ENCODE peak calls at places on chromosomes 2 and 18, in seven cellular contexts. Y is pancreas, J is kidney, G is heart right ventricle, U is PC-3, I is HCT116, H is OCI-LY7. Z is an unnamed sample.

GRCh38 chr2:75155115-75155514 is 44.2 kb downstream of the TACR1 start:
- DNase-seq in U (no peak), J (no peak), G (no peak), I (no peak), H (no peak), Y (no peak), Z (no peak)

GRCh38 chr2:26724004-26724750 is 31.7 kb downstream of the KCNK3 start:
- DNase-seq in I (peak; percentile 93), Y (peak; percentile 76), U (peak; percentile 84), H (no peak), J (peak; percentile 92), G (peak; percentile 64), Z (no peak)

GRCh38 chr18:57901819-57902600 is 98.9 kb upstream of the ATP8B1 start:
- DNase-seq in J (no peak), I (no peak), U (no peak), Y (no peak), H (no peak), G (no peak), Z (peak; percentile 26)

GRCh38 chr18:36262971-36263370 is 34.5 kb upstream of the FHOD3 start:
- DNase-seq in Y (no peak), G (no peak), U (no peak), I (no peak), H (no peak), J (no peak), Z (no peak)

GRCh38 chr2:177396630-177397460 is 4.3 kb downstream of the AGPS start:
- DNase-seq in G (no peak), H (no peak), J (no peak), Y (no peak), U (peak; percentile 89), I (no peak), Z (no peak)

GRCh38 chr2:1739961-1740713 is 4.2 kb downstream of the PXDN start:
- DNase-seq in I (no peak), J (peak; percentile 51), U (no peak), G (no peak), Y (no peak), H (no peak), Z (no peak)

GRCh38 chr2:31475692-31476091 is 61.1 kb upstream of the XDH start:
- DNase-seq in H (no peak), I (no peak), Y (no peak), U (no peak), G (no peak), J (no peak), Z (no peak)

GRCh38 chr2:54669677-54670484 is 53.6 kb upstream of the EML6 start:
- DNase-seq in Y (peak; percentile 52), I (no peak), U (peak; percentile 55), G (no peak), H (no peak), J (no peak), Z (no peak)

GRCh38 chr2:1550658-1551316 is 137.5 kb downstream of the TPO start:
- DNase-seq in G (peak; percentile 47), J (peak; percentile 83), H (peak; percentile 55), U (peak; percentile 73), Y (peak; percentile 33), I (peak; percentile 18), Z (peak; percentile 80)

GRCh38 chr18:36127866-36128845 is 984 bp downstream of the SLC39A6 start:
- DNase-seq in J (peak; percentile 71), I (no peak), H (no peak), G (peak; percentile 14), U (peak; percentile 5), Y (peak; percentile 20), Z (peak; percentile 45)

GRCh38 chr2:233217892-233218377 is 33.5 kb upstream of the ATG16L1 start:
- DNase-seq in Y (no peak), U (no peak), G (no peak), H (no peak), I (no peak), J (no peak), Z (peak; percentile 58)

GRCh38 chr2:223050900-223051299 is 1.1 kb upstream of the KCNE4 start:
- DNase-seq in G (peak; percentile 35), I (no peak), U (no peak), Y (no peak), J (no peak), H (no peak), Z (peak; percentile 58)

GRCh38 chr2:178650554-178650953 is 156.7 kb downstream of the TTN start:
- DNase-seq in H (no peak), Y (no peak), J (no peak), G (no peak), U (no peak), I (no peak), Z (no peak)

GRCh38 chr2:25808006-25808383 is 70.3 kb downstream of the ASXL2 start:
- DNase-seq in H (no peak), G (no peak), I (no peak), Y (no peak), U (peak; percentile 51), J (no peak), Z (no peak)

GRCh38 chr2:8268172-8268783 is 413.6 kb upstream of the ID2 start:
- DNase-seq in I (no peak), U (no peak), Y (no peak), J (no peak), H (no peak), G (peak; percentile 33), Z (peak; percentile 17)

GRCh38 chr2:194545978-194546377 is 1111.0 kb upstream of the SLC39A10 start:
- DNase-seq in Y (no peak), H (peak; percentile 4), J (no peak), I (peak; percentile 2), G (no peak), U (peak; percentile 47), Z (no peak)

GRCh38 chr2:28721601-28722191 is 29.9 kb upstream of the PPP1CB start:
- DNase-seq in H (no peak), G (no peak), U (no peak), J (no peak), Y (no peak), I (no peak), Z (no peak)

GRCh38 chr2:21251216-21251971 is 127.6 kb downstream of the TDRD15 start:
- DNase-seq in I (no peak), H (no peak), U (no peak), Y (no peak), J (no peak), G (no peak), Z (no peak)

GRCh38 chr2:194999771-195000170 is 657.3 kb upstream of the SLC39A10 start:
- DNase-seq in U (no peak), G (no peak), J (no peak), Y (no peak), I (no peak), H (no peak), Z (no peak)

GRCh38 chr2:189022002-189022401 is 47.8 kb downstream of the COL3A1 start:
- DNase-seq in I (no peak), J (no peak), Y (no peak), G (peak; percentile 36), U (peak; percentile 17), H (no peak), Z (peak; percentile 95)

GRCh38 chr18:76505611-76506010 is 10.6 kb upstream of the ZNF516 start:
- DNase-seq in H (no peak), G (no peak), Y (no peak), I (no peak), J (no peak), U (no peak), Z (no peak)

GRCh38 chr2:204180671-204181070 is 244.1 kb downstream of the ICOS start:
- DNase-seq in J (no peak), U (no peak), Y (no peak), H (no peak), G (no peak), I (no peak), Z (no peak)
- TF ChIP-seq CTCF in J (no peak), U (no peak), Y (no peak), H (no peak), G (no peak), I (no peak), Z (no peak)

GRCh38 chr2:215535726-215536125 is 99.9 kb upstream of the FN1 start:
- DNase-seq in I (no peak), H (no peak), J (no peak), U (peak; percentile 61), Y (no peak), G (no peak), Z (no peak)

GRCh38 chr2:215537621-215538020 is 101.8 kb upstream of the FN1 start:
- DNase-seq in H (no peak), U (peak; percentile 74), G (peak; percentile 22), Y (no peak), J (no peak), I (no peak), Z (peak; percentile 3)

GRCh38 chr2:215536476-215536875 is 100.6 kb upstream of the FN1 start:
- DNase-seq in J (no peak), I (no peak), U (peak; percentile 14), Y (no peak), H (no peak), G (no peak), Z (no peak)

GRCh38 chr2:215532844-215533243 is 97.0 kb upstream of the FN1 start:
- DNase-seq in H (no peak), I (no peak), G (no peak), Y (no peak), J (no peak), U (no peak), Z (no peak)

GRCh38 chr2:215535125-215535668 is 99.3 kb upstream of the FN1 start:
- DNase-seq in Y (no peak), U (peak; percentile 37), H (no peak), I (no peak), J (no peak), G (no peak), Z (no peak)
- H3K4me1 ChIP-seq in Y (no peaks in the 10 kb centered on the region), U (peaks cover 51% of the 10 kb centered on the region), H (no peaks in the 10 kb centered on the region), I (no peaks in the 10 kb centered on the region), J (no peaks in the 10 kb centered on the region), G (peaks cover 15% of the 10 kb centered on the region), Z (peaks cover 7% of the 10 kb centered on the region)

GRCh38 chr2:239409976-239410375 is 9.2 kb upstream of the HDAC4 start:
- DNase-seq in I (no peak), G (no peak), Y (no peak), H (no peak), U (no peak), J (no peak), Z (no peak)
- TF ChIP-seq CTCF in I (no peak), G (no peak), Y (no peak), H (no peak), U (no peak), J (no peak), Z (no peak)

GRCh38 chr2:218402491-218402901 is 2.8 kb downstream of the CTDSP1 start:
- DNase-seq in H (no peak), Y (no peak), J (peak; percentile 75), I (no peak), U (no peak), G (no peak), Z (no peak)
- H3K4me1 ChIP-seq in H (peaks cover 66% of the 10 kb centered on the region), Y (peaks cover 18% of the 10 kb centered on the region), J (peaks cover 39% of the 10 kb centered on the region), I (peaks cover 26% of the 10 kb centered on the region), U (peaks cover 41% of the 10 kb centered on the region), G (peaks cover 78% of the 10 kb centered on the region), Z (peaks cover 11% of the 10 kb centered on the region)

DNA sequence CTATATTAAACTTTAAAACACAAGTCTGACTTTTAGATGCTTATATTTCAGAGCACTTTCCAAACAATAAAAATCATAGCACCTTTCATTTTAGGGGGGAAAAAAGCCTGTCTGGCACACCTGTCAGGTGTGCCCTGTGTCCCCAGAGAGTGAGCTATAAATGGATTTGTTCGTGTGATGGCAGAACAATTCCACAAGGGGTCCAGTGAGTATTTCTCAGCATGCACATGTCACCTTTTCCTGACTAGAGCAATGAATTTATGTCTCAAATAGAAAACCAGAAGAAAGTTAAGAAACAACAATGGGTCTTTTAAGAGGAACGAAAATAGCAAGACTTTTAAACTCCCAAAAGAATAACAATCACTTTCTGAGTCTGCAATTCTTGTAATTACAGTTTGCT is 55.9 kb downstream of the ACVR1C start:
- DNase-seq in I (peak; percentile 13), U (peak; percentile 43), G (no peak), J (no peak), Y (no peak), H (peak; percentile 70), Z (peak; percentile 3)
- TF ChIP-seq CTCF in I (peak; percentile 59), U (peak; percentile 60), G (no peak), J (no peak), Y (no peak), H (peak; percentile 68), Z (no peak)

GRCh38 chr2:237689569-237690131 is 62.3 kb downstream of the LRRFIP1 start:
- DNase-seq in U (peak; percentile 60), G (no peak), Y (no peak), H (no peak), I (no peak), J (peak; percentile 82), Z (no peak)
- H3K4me1 ChIP-seq in U (peaks cover 53% of the 10 kb centered on the region), G (peaks cover 80% of the 10 kb centered on the region), Y (peaks cover 10% of the 10 kb centered on the region), H (peaks cover 27% of the 10 kb centered on the region), I (peaks cover 26% of the 10 kb centered on the region), J (peaks cover 13% of the 10 kb centered on the region), Z (peaks cover 25% of the 10 kb centered on the region)

Z was measured in cardiac muscle cell.